ENCODE peak calls at places on chromosomes 3 and 15, in six cellular contexts. One of them, this sample, is unnamed.
A peak's percentile ranks its signal among the peaks of the same experiment; 100 is the strongest.

GRCh38 chr15:41840673-41841072 is 2.0 kb downstream of the PLA2G4B start:
- DNase-seq in AG04449: no peak
- DNase-seq in Peyer's patch: no peak
- DNase-seq in tibial nerve: no peak
- DNase-seq in esophagus squamous epithelium: no peak
- DNase-seq in fibroblast of the aortic adventitia: no peak
- DNase-seq in this sample: no peak

GRCh38 chr15:77311618-77312398 is 108.1 kb downstream of the PEAK1 start:
- DNase-seq in Peyer's patch: no peak
- DNase-seq in AG04449: no peak
- DNase-seq in esophagus squamous epithelium: no peak
- DNase-seq in fibroblast of the aortic adventitia: no peak
- DNase-seq in tibial nerve: no peak
- DNase-seq in this sample: no peak

GRCh38 chr3:23623841-23624240 is 181.9 kb upstream of the UBE2E1 start:
- DNase-seq in fibroblast of the aortic adventitia: peak; percentile 78
- DNase-seq in Peyer's patch: no peak
- DNase-seq in AG04449: no peak
- DNase-seq in esophagus squamous epithelium: no peak
- DNase-seq in tibial nerve: no peak
- DNase-seq in this sample: peak; percentile 59

GRCh38 chr15:39191871-39192281 is 389.0 kb upstream of the THBS1 start:
- DNase-seq in fibroblast of the aortic adventitia: peak; percentile 59
- DNase-seq in Peyer's patch: no peak
- DNase-seq in AG04449: no peak
- DNase-seq in esophagus squamous epithelium: no peak
- DNase-seq in tibial nerve: no peak
- DNase-seq in this sample: peak; percentile 60

GRCh38 chr3:141412936-141413354 is 44.6 kb downstream of the ZBTB38 start:
- DNase-seq in tibial nerve: peak; percentile 89
- DNase-seq in AG04449: no peak
- DNase-seq in fibroblast of the aortic adventitia: peak; percentile 97
- DNase-seq in esophagus squamous epithelium: peak; percentile 9
- DNase-seq in Peyer's patch: peak; percentile 63
- DNase-seq in this sample: peak; percentile 79

GRCh38 chr3:71395927-71396695 is 187.4 kb downstream of the FOXP1 start:
- DNase-seq in fibroblast of the aortic adventitia: peak; percentile 72
- DNase-seq in Peyer's patch: no peak
- DNase-seq in tibial nerve: peak; percentile 26
- DNase-seq in esophagus squamous epithelium: no peak
- DNase-seq in AG04449: peak; percentile 23
- DNase-seq in this sample: peak; percentile 44

GRCh38 chr15:98805434-98806274 is 157.3 kb downstream of the IGF1R start:
- DNase-seq in Peyer's patch: no peak
- DNase-seq in fibroblast of the aortic adventitia: no peak
- DNase-seq in AG04449: no peak
- DNase-seq in esophagus squamous epithelium: no peak
- DNase-seq in tibial nerve: no peak
- DNase-seq in this sample: no peak

GRCh38 chr3:18295171-18295920 is 129.8 kb downstream of the SATB1 start:
- DNase-seq in AG04449: peak; percentile 61
- DNase-seq in esophagus squamous epithelium: no peak
- DNase-seq in fibroblast of the aortic adventitia: peak; percentile 89
- DNase-seq in Peyer's patch: peak; percentile 52
- DNase-seq in tibial nerve: no peak
- DNase-seq in this sample: peak; percentile 81

GRCh38 chr3:152362086-152362485 is 93.4 kb downstream of the MBNL1 start:
- DNase-seq in tibial nerve: no peak
- DNase-seq in AG04449: no peak
- DNase-seq in Peyer's patch: no peak
- DNase-seq in esophagus squamous epithelium: no peak
- DNase-seq in fibroblast of the aortic adventitia: no peak
- DNase-seq in this sample: no peak

GRCh38 chr15:80288131-80288530 is 36.1 kb upstream of the CTXND1 start:
- DNase-seq in AG04449: no peak
- DNase-seq in tibial nerve: no peak
- DNase-seq in Peyer's patch: no peak
- DNase-seq in esophagus squamous epithelium: no peak
- DNase-seq in fibroblast of the aortic adventitia: no peak
- DNase-seq in this sample: no peak

GRCh38 chr15:40303576-40303975 is 4.2 kb downstream of the PLCB2 start:
- DNase-seq in Peyer's patch: no peak
- DNase-seq in fibroblast of the aortic adventitia: no peak
- DNase-seq in AG04449: no peak
- DNase-seq in esophagus squamous epithelium: no peak
- DNase-seq in tibial nerve: no peak
- DNase-seq in this sample: no peak

GRCh38 chr3:125112981-125113380 is 57.2 kb upstream of the HEG1 start:
- DNase-seq in tibial nerve: no peak
- DNase-seq in Peyer's patch: no peak
- DNase-seq in fibroblast of the aortic adventitia: no peak
- DNase-seq in esophagus squamous epithelium: no peak
- DNase-seq in AG04449: no peak
- DNase-seq in this sample: no peak

GRCh38 chr3:6657591-6657990 is 203.3 kb upstream of the GRM7 start:
- DNase-seq in esophagus squamous epithelium: no peak
- DNase-seq in tibial nerve: no peak
- DNase-seq in Peyer's patch: no peak
- DNase-seq in AG04449: no peak
- DNase-seq in fibroblast of the aortic adventitia: no peak
- DNase-seq in this sample: no peak

GRCh38 chr15:70187331-70187730 is 89.6 kb upstream of the TLE3 start:
- DNase-seq in AG04449: no peak
- DNase-seq in fibroblast of the aortic adventitia: no peak
- DNase-seq in tibial nerve: no peak
- DNase-seq in Peyer's patch: no peak
- DNase-seq in esophagus squamous epithelium: no peak
- DNase-seq in this sample: no peak

GRCh38 chr15:70185251-70185711 is 87.6 kb upstream of the TLE3 start:
- DNase-seq in tibial nerve: no peak
- DNase-seq in fibroblast of the aortic adventitia: no peak
- DNase-seq in AG04449: no peak
- DNase-seq in Peyer's patch: no peak
- DNase-seq in esophagus squamous epithelium: no peak
- DNase-seq in this sample: no peak

GRCh38 chr15:70188286-70188685 is 90.6 kb upstream of the TLE3 start:
- DNase-seq in esophagus squamous epithelium: no peak
- DNase-seq in tibial nerve: no peak
- DNase-seq in Peyer's patch: no peak
- DNase-seq in fibroblast of the aortic adventitia: no peak
- DNase-seq in AG04449: no peak
- DNase-seq in this sample: no peak

GRCh38 chr15:70182858-70183695 is 85.4 kb upstream of the TLE3 start:
- DNase-seq in esophagus squamous epithelium: no peak
- DNase-seq in fibroblast of the aortic adventitia: no peak
- DNase-seq in AG04449: no peak
- DNase-seq in Peyer's patch: no peak
- DNase-seq in tibial nerve: no peak
- DNase-seq in this sample: no peak

DNA sequence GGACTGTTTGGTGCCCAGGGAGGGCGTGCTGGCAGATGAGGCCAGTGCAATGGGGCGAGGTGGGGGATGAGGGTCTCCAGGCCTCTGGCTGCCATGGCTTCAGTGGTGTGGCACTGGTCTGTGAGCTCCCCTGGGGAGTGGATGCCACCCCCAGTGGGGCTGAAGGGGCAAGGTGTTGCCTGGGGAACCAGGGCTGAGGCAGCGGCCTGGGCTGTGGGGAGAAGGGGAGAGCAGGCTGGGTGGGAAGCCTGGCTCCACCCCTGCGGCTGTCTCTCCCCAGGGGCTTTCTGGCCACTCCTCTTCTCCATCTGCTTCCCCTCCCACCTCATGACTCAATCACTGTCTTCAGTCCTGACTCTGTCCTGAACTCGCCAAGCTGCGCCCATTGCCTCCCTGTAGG is 88.4 kb upstream of the TLE3 start:
- DNase-seq in esophagus squamous epithelium: no peak
- DNase-seq in tibial nerve: no peak
- DNase-seq in AG04449: no peak
- DNase-seq in Peyer's patch: no peak
- DNase-seq in fibroblast of the aortic adventitia: no peak
- DNase-seq in this sample: no peak
- H3K4me3 ChIP-seq in esophagus squamous epithelium: no peak overlapping the region
- H3K4me3 ChIP-seq in tibial nerve: no peak overlapping the region
- H3K4me3 ChIP-seq in AG04449: no peak overlapping the region
- H3K4me3 ChIP-seq in Peyer's patch: no peak overlapping the region
- H3K4me3 ChIP-seq in fibroblast of the aortic adventitia: no peak overlapping the region
- H3K4me3 ChIP-seq in this sample: no peak overlapping the region

DNA sequence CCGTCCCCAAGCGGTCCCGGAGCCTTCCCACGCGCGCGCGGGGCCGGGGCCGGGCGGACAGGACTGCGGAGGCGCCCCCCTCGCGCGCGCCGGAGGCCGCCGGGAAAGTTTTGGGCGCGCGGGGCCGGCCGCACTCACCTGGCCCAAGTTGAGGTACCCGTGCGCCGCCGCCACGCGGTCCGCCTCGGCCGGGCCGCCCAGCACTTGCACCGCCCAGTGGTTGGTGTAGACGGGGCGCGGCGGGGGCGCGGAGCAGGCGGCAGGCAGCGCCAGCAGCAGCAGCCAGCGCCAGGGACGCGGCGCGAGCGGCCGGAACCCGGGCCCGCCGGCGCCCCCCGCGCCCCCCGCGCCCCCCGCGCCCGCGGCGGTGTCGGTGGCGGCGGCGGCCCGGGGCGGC is 273 bp downstream of the PCSK6 start:
- DNase-seq in fibroblast of the aortic adventitia: no peak
- DNase-seq in tibial nerve: no peak
- DNase-seq in AG04449: no peak
- DNase-seq in Peyer's patch: peak; percentile 73
- DNase-seq in esophagus squamous epithelium: no peak
- DNase-seq in this sample: no peak
- TF ChIP-seq CTCF in fibroblast of the aortic adventitia: no peak
- TF ChIP-seq CTCF in tibial nerve: no peak
- TF ChIP-seq CTCF in AG04449: no peak
- TF ChIP-seq CTCF in Peyer's patch: peak; percentile 38
- TF ChIP-seq CTCF in esophagus squamous epithelium: no peak
- TF ChIP-seq CTCF in this sample: no peak

DNA sequence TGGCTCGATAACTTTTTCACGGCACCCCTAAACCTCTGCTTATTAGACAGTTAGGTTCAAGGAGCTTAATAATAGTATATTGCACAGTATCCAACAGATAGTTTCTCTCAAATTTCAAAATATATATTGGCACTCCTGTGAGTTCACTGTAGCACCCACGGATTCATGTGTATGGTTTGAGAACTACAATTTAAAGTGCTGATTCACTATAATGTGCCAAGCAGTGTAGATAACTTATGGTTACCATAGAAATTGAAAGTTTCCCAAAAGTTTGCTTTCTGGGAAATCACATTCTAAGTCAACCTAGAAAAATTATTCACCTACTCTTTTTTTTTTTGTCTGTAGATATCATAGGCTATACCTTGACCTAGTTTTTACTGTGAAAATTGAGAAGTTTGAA is 86.6 kb downstream of the GAP43 start:
- DNase-seq in AG04449: no peak
- DNase-seq in esophagus squamous epithelium: no peak
- DNase-seq in Peyer's patch: no peak
- DNase-seq in fibroblast of the aortic adventitia: no peak
- DNase-seq in tibial nerve: no peak
- DNase-seq in this sample: no peak
- H3K4me3 ChIP-seq in AG04449: no peak overlapping the region
- H3K4me3 ChIP-seq in esophagus squamous epithelium: no peak overlapping the region
- H3K4me3 ChIP-seq in Peyer's patch: no peak overlapping the region
- H3K4me3 ChIP-seq in fibroblast of the aortic adventitia: no peak overlapping the region
- H3K4me3 ChIP-seq in tibial nerve: no peak overlapping the region
- H3K4me3 ChIP-seq in this sample: no peak overlapping the region

DNA sequence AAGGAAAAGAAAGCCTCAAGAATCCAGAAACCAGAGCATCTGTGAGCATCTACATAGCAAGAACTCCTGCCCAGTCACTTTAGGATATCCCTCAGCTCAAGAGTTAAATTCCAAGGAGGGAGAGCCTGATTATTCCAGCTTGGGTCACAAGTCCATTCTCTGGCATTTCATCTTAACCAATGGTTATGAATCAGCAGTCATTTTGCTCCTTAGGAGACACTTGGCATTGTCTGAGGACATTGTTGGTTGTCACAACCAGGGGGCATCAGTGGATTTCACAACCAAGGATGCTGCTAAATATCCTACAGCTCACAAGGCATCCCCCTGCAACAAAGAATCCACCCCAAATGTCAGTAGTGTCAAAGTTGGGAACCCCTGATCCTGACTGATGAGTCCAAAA is 51.0 kb upstream of the LMCD1 start:
- DNase-seq in AG04449: no peak
- DNase-seq in Peyer's patch: no peak
- DNase-seq in tibial nerve: no peak
- DNase-seq in fibroblast of the aortic adventitia: peak; percentile 35
- DNase-seq in esophagus squamous epithelium: no peak
- DNase-seq in this sample: no peak
- TF ChIP-seq CTCF in AG04449: no peak
- TF ChIP-seq CTCF in Peyer's patch: no peak
- TF ChIP-seq CTCF in tibial nerve: no peak
- TF ChIP-seq CTCF in fibroblast of the aortic adventitia: no peak
- TF ChIP-seq CTCF in esophagus squamous epithelium: no peak
- TF ChIP-seq CTCF in this sample: no peak

DNA sequence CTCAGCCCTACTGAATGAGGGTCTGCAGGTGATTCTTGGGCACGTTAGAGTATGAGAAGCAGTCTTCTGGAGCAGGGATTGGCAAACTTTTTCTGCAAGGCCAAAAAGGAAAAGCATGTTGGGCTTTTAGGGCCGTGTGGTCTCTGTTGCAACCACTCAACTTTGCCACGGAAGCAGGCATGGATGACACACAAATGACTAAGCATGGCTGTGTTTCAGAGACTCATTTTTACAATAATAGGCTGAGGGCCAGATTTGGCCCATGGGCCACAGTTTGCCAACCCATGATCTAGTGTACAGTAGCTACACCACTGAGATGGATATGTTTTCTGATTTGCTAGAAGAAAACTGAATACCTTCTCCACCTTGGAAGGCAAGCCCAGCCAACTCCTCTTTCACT is 66.1 kb upstream of the PRICKLE2 start:
- DNase-seq in AG04449: no peak
- DNase-seq in Peyer's patch: no peak
- DNase-seq in tibial nerve: peak; percentile 52
- DNase-seq in esophagus squamous epithelium: no peak
- DNase-seq in fibroblast of the aortic adventitia: peak; percentile 94
- DNase-seq in this sample: peak; percentile 83
- H3K4me3 ChIP-seq in AG04449: no peak overlapping the region
- H3K4me3 ChIP-seq in Peyer's patch: no peak overlapping the region
- H3K4me3 ChIP-seq in tibial nerve: no peak overlapping the region
- H3K4me3 ChIP-seq in esophagus squamous epithelium: no peak overlapping the region
- H3K4me3 ChIP-seq in fibroblast of the aortic adventitia: no peak overlapping the region
- H3K4me3 ChIP-seq in this sample: no peak overlapping the region

GRCh38 chr3:94115482-94115881 is 52.6 kb downstream of the NSUN3 start:
- DNase-seq in Peyer's patch: no peak
- DNase-seq in fibroblast of the aortic adventitia: peak; percentile 62
- DNase-seq in tibial nerve: peak; percentile 23
- DNase-seq in esophagus squamous epithelium: no peak
- DNase-seq in AG04449: no peak
- DNase-seq in this sample: peak; percentile 46
- TF ChIP-seq CTCF in Peyer's patch: no peak
- TF ChIP-seq CTCF in fibroblast of the aortic adventitia: peak; percentile 47
- TF ChIP-seq CTCF in tibial nerve: peak; percentile 33
- TF ChIP-seq CTCF in esophagus squamous epithelium: peak; percentile 18
- TF ChIP-seq CTCF in AG04449: no peak
- TF ChIP-seq CTCF in this sample: peak; percentile 36

This sample was measured in astrocyte of the spinal cord.